ENCODE peak calls at places on chromosomes 5 and 9, in eight cellular contexts. One of them, this sample, is unnamed.
A peak's percentile ranks its signal among the peaks of the same experiment; 100 is the strongest.

GRCh38 chr5:102138243-102138653 is 157.8 kb downstream of the SLCO4C1 start:
- DNase-seq in HFF-Myc: no peak
- DNase-seq in fibroblast of the aortic adventitia: no peak
- DNase-seq in CD4-positive, CD25-positive, alpha-beta regulatory T cell: no peak
- DNase-seq in BE2C: no peak
- DNase-seq in T1000: no peak
- DNase-seq in lung: no peak
- DNase-seq in heart right ventricle: no peak
- DNase-seq in this sample: no peak

GRCh38 chr5:58021476-58021875 is 438.4 kb downstream of the PLK2 start:
- DNase-seq in HFF-Myc: no peak
- DNase-seq in fibroblast of the aortic adventitia: no peak
- DNase-seq in CD4-positive, CD25-positive, alpha-beta regulatory T cell: no peak
- DNase-seq in BE2C: no peak
- DNase-seq in T1000: no peak
- DNase-seq in lung: no peak
- DNase-seq in heart right ventricle: no peak
- DNase-seq in this sample: no peak

GRCh38 chr9:111975709-111976108 is 79.1 kb downstream of the UGCG start:
- DNase-seq in HFF-Myc: no peak
- DNase-seq in fibroblast of the aortic adventitia: no peak
- DNase-seq in CD4-positive, CD25-positive, alpha-beta regulatory T cell: no peak
- DNase-seq in BE2C: no peak
- DNase-seq in T1000: no peak
- DNase-seq in lung: peak; percentile 46
- DNase-seq in heart right ventricle: peak; percentile 45
- DNase-seq in this sample: no peak

GRCh38 chr9:133869674-133870419 is 122.3 kb downstream of the VAV2 start:
- DNase-seq in HFF-Myc: no peak
- DNase-seq in fibroblast of the aortic adventitia: peak; percentile 23
- DNase-seq in CD4-positive, CD25-positive, alpha-beta regulatory T cell: no peak
- DNase-seq in BE2C: peak; percentile 94
- DNase-seq in T1000: no peak
- DNase-seq in lung: no peak
- DNase-seq in heart right ventricle: no peak
- DNase-seq in this sample: no peak

GRCh38 chr9:114311571-114312512 is 11.1 kb upstream of the ORM1 start:
- DNase-seq in HFF-Myc: no peak
- DNase-seq in fibroblast of the aortic adventitia: no peak
- DNase-seq in CD4-positive, CD25-positive, alpha-beta regulatory T cell: no peak
- DNase-seq in BE2C: no peak
- DNase-seq in T1000: no peak
- DNase-seq in lung: no peak
- DNase-seq in heart right ventricle: no peak
- DNase-seq in this sample: no peak

GRCh38 chr9:129561594-129562281 is 59.2 kb downstream of the C9orf50 start:
- DNase-seq in HFF-Myc: no peak
- DNase-seq in fibroblast of the aortic adventitia: no peak
- DNase-seq in CD4-positive, CD25-positive, alpha-beta regulatory T cell: no peak
- DNase-seq in BE2C: peak; percentile 62
- DNase-seq in T1000: no peak
- DNase-seq in lung: peak; percentile 60
- DNase-seq in heart right ventricle: no peak
- DNase-seq in this sample: no peak

GRCh38 chr5:10789021-10789420 is 28.0 kb upstream of the DAP start:
- DNase-seq in HFF-Myc: peak; percentile 32
- DNase-seq in fibroblast of the aortic adventitia: peak; percentile 95
- DNase-seq in CD4-positive, CD25-positive, alpha-beta regulatory T cell: no peak
- DNase-seq in BE2C: no peak
- DNase-seq in T1000: peak; percentile 11
- DNase-seq in lung: no peak
- DNase-seq in heart right ventricle: no peak
- DNase-seq in this sample: peak; percentile 80

GRCh38 chr5:112957409-112957808 is 19.2 kb upstream of the DCP2 start:
- DNase-seq in HFF-Myc: no peak
- DNase-seq in fibroblast of the aortic adventitia: no peak
- DNase-seq in CD4-positive, CD25-positive, alpha-beta regulatory T cell: no peak
- DNase-seq in BE2C: no peak
- DNase-seq in T1000: no peak
- DNase-seq in lung: no peak
- DNase-seq in heart right ventricle: no peak
- DNase-seq in this sample: no peak

GRCh38 chr5:2886531-2886930 is 135.1 kb upstream of the IRX2 start:
- DNase-seq in HFF-Myc: no peak
- DNase-seq in fibroblast of the aortic adventitia: no peak
- DNase-seq in CD4-positive, CD25-positive, alpha-beta regulatory T cell: no peak
- DNase-seq in BE2C: no peak
- DNase-seq in T1000: no peak
- DNase-seq in lung: no peak
- DNase-seq in heart right ventricle: no peak
- DNase-seq in this sample: no peak

GRCh38 chr5:116626272-116626723 is 51.7 kb upstream of the SEMA6A start:
- DNase-seq in HFF-Myc: no peak
- DNase-seq in fibroblast of the aortic adventitia: peak; percentile 46
- DNase-seq in CD4-positive, CD25-positive, alpha-beta regulatory T cell: no peak
- DNase-seq in BE2C: peak; percentile 61
- DNase-seq in T1000: peak; percentile 32
- DNase-seq in lung: peak; percentile 72
- DNase-seq in heart right ventricle: peak; percentile 55
- DNase-seq in this sample: no peak

GRCh38 chr5:79305706-79306105 is 69.8 kb downstream of the JMY start:
- DNase-seq in HFF-Myc: no peak
- DNase-seq in fibroblast of the aortic adventitia: peak; percentile 13
- DNase-seq in CD4-positive, CD25-positive, alpha-beta regulatory T cell: no peak
- DNase-seq in BE2C: no peak
- DNase-seq in T1000: no peak
- DNase-seq in lung: no peak
- DNase-seq in heart right ventricle: no peak
- DNase-seq in this sample: no peak

GRCh38 chr9:83146325-83146724 is 83.4 kb upstream of the RASEF start:
- DNase-seq in HFF-Myc: no peak
- DNase-seq in fibroblast of the aortic adventitia: no peak
- DNase-seq in CD4-positive, CD25-positive, alpha-beta regulatory T cell: no peak
- DNase-seq in BE2C: no peak
- DNase-seq in T1000: no peak
- DNase-seq in lung: no peak
- DNase-seq in heart right ventricle: no peak
- DNase-seq in this sample: no peak

GRCh38 chr9:104088416-104088815 is 5.7 kb upstream of the SMC2 start:
- DNase-seq in HFF-Myc: no peak
- DNase-seq in fibroblast of the aortic adventitia: peak; percentile 46
- DNase-seq in CD4-positive, CD25-positive, alpha-beta regulatory T cell: no peak
- DNase-seq in BE2C: no peak
- DNase-seq in T1000: no peak
- DNase-seq in lung: no peak
- DNase-seq in heart right ventricle: no peak
- DNase-seq in this sample: no peak

GRCh38 chr5:122105909-122106308 is 23.4 kb upstream of the ZNF474 start:
- DNase-seq in HFF-Myc: no peak
- DNase-seq in fibroblast of the aortic adventitia: no peak
- DNase-seq in CD4-positive, CD25-positive, alpha-beta regulatory T cell: no peak
- DNase-seq in BE2C: no peak
- DNase-seq in T1000: no peak
- DNase-seq in lung: no peak
- DNase-seq in heart right ventricle: no peak
- DNase-seq in this sample: no peak

This sample was measured in HS-27A.